ENCODE peak calls at places on chromosomes 12 and 14, in five cellular contexts. One of them, this sample, is unnamed.

GRCh38 chr12:49368240-49368600 is 958 bp downstream of the SPATS2 start:
- DNase-seq in Peyer's patch: no peak
- DNase-seq in sigmoid colon: no peak
- DNase-seq in HCT116: no peak
- DNase-seq in esophagus squamous epithelium: no peak
- DNase-seq in this sample: no peak

GRCh38 chr12:128844031-128844635 is 9.1 kb upstream of the GLT1D1 start:
- DNase-seq in Peyer's patch: no peak
- DNase-seq in sigmoid colon: no peak
- DNase-seq in HCT116: no peak
- DNase-seq in esophagus squamous epithelium: no peak
- DNase-seq in this sample: no peak

GRCh38 chr12:106429043-106429552 is 71.5 kb downstream of the POLR3B start:
- DNase-seq in Peyer's patch: no peak
- DNase-seq in sigmoid colon: no peak
- DNase-seq in HCT116: no peak
- DNase-seq in esophagus squamous epithelium: no peak
- DNase-seq in this sample: peak; percentile 10

GRCh38 chr12:79451988-79452387 is 238.8 kb downstream of the PAWR start:
- DNase-seq in Peyer's patch: peak; percentile 53
- DNase-seq in sigmoid colon: peak; percentile 85
- DNase-seq in HCT116: no peak
- DNase-seq in esophagus squamous epithelium: no peak
- DNase-seq in this sample: peak; percentile 59

GRCh38 chr12:28023156-28023887 is 50.8 kb upstream of the PTHLH start:
- DNase-seq in Peyer's patch: no peak
- DNase-seq in sigmoid colon: no peak
- DNase-seq in HCT116: peak; percentile 53
- DNase-seq in esophagus squamous epithelium: no peak
- DNase-seq in this sample: no peak

GRCh38 chr12:122030427-122030825 is 8.7 kb downstream of the BCL7A start:
- DNase-seq in Peyer's patch: no peak
- DNase-seq in sigmoid colon: no peak
- DNase-seq in HCT116: no peak
- DNase-seq in esophagus squamous epithelium: no peak
- DNase-seq in this sample: no peak

GRCh38 chr12:32051511-32052299 is 54.9 kb upstream of the BICD1 start:
- DNase-seq in Peyer's patch: no peak
- DNase-seq in sigmoid colon: no peak
- DNase-seq in HCT116: peak; percentile 48
- DNase-seq in esophagus squamous epithelium: no peak
- DNase-seq in this sample: no peak

GRCh38 chr12:2322554-2323120 is 269.9 kb downstream of the CACNA1C start:
- DNase-seq in Peyer's patch: no peak
- DNase-seq in sigmoid colon: no peak
- DNase-seq in HCT116: no peak
- DNase-seq in esophagus squamous epithelium: no peak
- DNase-seq in this sample: no peak

GRCh38 chr12:89156862-89157262 is 195.4 kb downstream of the DUSP6 start:
- DNase-seq in Peyer's patch: no peak
- DNase-seq in sigmoid colon: no peak
- DNase-seq in HCT116: no peak
- DNase-seq in esophagus squamous epithelium: no peak
- DNase-seq in this sample: no peak

GRCh38 chr12:13799574-13799973 is 181.8 kb downstream of the GRIN2B start:
- DNase-seq in Peyer's patch: no peak
- DNase-seq in sigmoid colon: no peak
- DNase-seq in HCT116: no peak
- DNase-seq in esophagus squamous epithelium: no peak
- DNase-seq in this sample: no peak

GRCh38 chr12:102374190-102374589 is 106.2 kb downstream of the IGF1 start:
- DNase-seq in Peyer's patch: no peak
- DNase-seq in sigmoid colon: no peak
- DNase-seq in HCT116: no peak
- DNase-seq in esophagus squamous epithelium: no peak
- DNase-seq in this sample: no peak

GRCh38 chr12:83389237-83389996 is 702.7 kb downstream of the TMTC2 start:
- DNase-seq in Peyer's patch: peak; percentile 51
- DNase-seq in sigmoid colon: no peak
- DNase-seq in HCT116: peak; percentile 18
- DNase-seq in esophagus squamous epithelium: no peak
- DNase-seq in this sample: peak; percentile 38

GRCh38 chr14:82403972-82404371 is 870.3 kb upstream of the SEL1L start:
- DNase-seq in Peyer's patch: no peak
- DNase-seq in sigmoid colon: no peak
- DNase-seq in HCT116: no peak
- DNase-seq in esophagus squamous epithelium: no peak
- DNase-seq in this sample: peak; percentile 71

GRCh38 chr12:31589896-31590729 is 823 bp downstream of the DENND5B start:
- DNase-seq in Peyer's patch: peak; percentile 87
- DNase-seq in sigmoid colon: peak; percentile 84
- DNase-seq in HCT116: peak; percentile 36
- DNase-seq in esophagus squamous epithelium: no peak
- DNase-seq in this sample: peak; percentile 65

GRCh38 chr12:27901959-27902358 is 70.6 kb downstream of the PTHLH start:
- DNase-seq in Peyer's patch: no peak
- DNase-seq in sigmoid colon: no peak
- DNase-seq in HCT116: no peak
- DNase-seq in esophagus squamous epithelium: no peak
- DNase-seq in this sample: no peak

GRCh38 chr12:42483534-42483857 is 106.0 kb downstream of the PRICKLE1 start:
- DNase-seq in Peyer's patch: peak; percentile 60
- DNase-seq in sigmoid colon: peak; percentile 69
- DNase-seq in HCT116: no peak
- DNase-seq in esophagus squamous epithelium: no peak
- DNase-seq in this sample: peak; percentile 48

GRCh38 chr12:120234643-120235368 is 30.7 kb downstream of the PXN start:
- DNase-seq in Peyer's patch: peak; percentile 88
- DNase-seq in sigmoid colon: peak; percentile 97
- DNase-seq in HCT116: peak; percentile 61
- DNase-seq in esophagus squamous epithelium: no peak
- DNase-seq in this sample: peak; percentile 97

GRCh38 chr14:36665887-36666415 is 4.3 kb downstream of the PAX9 start:
- DNase-seq in Peyer's patch: no peak
- DNase-seq in sigmoid colon: no peak
- DNase-seq in HCT116: no peak
- DNase-seq in esophagus squamous epithelium: no peak
- DNase-seq in this sample: no peak

GRCh38 chr14:76894308-76894707 is 68.1 kb downstream of the LRRC74A start:
- DNase-seq in Peyer's patch: no peak
- DNase-seq in sigmoid colon: no peak
- DNase-seq in HCT116: no peak
- DNase-seq in esophagus squamous epithelium: no peak
- DNase-seq in this sample: no peak

GRCh38 chr12:55585817-55586216 is 13.5 kb downstream of the OR2AP1 start:
- DNase-seq in Peyer's patch: no peak
- DNase-seq in sigmoid colon: no peak
- DNase-seq in HCT116: no peak
- DNase-seq in esophagus squamous epithelium: no peak
- DNase-seq in this sample: no peak

GRCh38 chr14:76968621-76969063 is 59.9 kb downstream of the IRF2BPL start:
- DNase-seq in Peyer's patch: no peak
- DNase-seq in sigmoid colon: no peak
- DNase-seq in HCT116: no peak
- DNase-seq in esophagus squamous epithelium: no peak
- DNase-seq in this sample: no peak

GRCh38 chr12:107057071-107057834 is 36.1 kb downstream of the CRY1 start:
- DNase-seq in Peyer's patch: no peak
- DNase-seq in sigmoid colon: no peak
- DNase-seq in HCT116: no peak
- DNase-seq in esophagus squamous epithelium: no peak
- DNase-seq in this sample: no peak

GRCh38 chr12:124318336-124319020 is 23.6 kb downstream of the RFLNA start:
- DNase-seq in Peyer's patch: no peak
- DNase-seq in sigmoid colon: no peak
- DNase-seq in HCT116: no peak
- DNase-seq in esophagus squamous epithelium: no peak
- DNase-seq in this sample: no peak

GRCh38 chr12:14959463-14959862 is 1.9 kb downstream of the ARHGDIB start:
- DNase-seq in Peyer's patch: no peak
- DNase-seq in sigmoid colon: no peak
- DNase-seq in HCT116: no peak
- DNase-seq in esophagus squamous epithelium: no peak
- DNase-seq in this sample: no peak

GRCh38 chr12:94614288-94614721 is 36.1 kb downstream of the TMCC3 start:
- DNase-seq in Peyer's patch: peak; percentile 32
- DNase-seq in sigmoid colon: no peak
- DNase-seq in HCT116: no peak
- DNase-seq in esophagus squamous epithelium: no peak
- DNase-seq in this sample: peak; percentile 14

GRCh38 chr12:25715147-25715546 is 162.1 kb upstream of the LMNTD1 start:
- DNase-seq in Peyer's patch: no peak
- DNase-seq in sigmoid colon: no peak
- DNase-seq in HCT116: no peak
- DNase-seq in esophagus squamous epithelium: no peak
- DNase-seq in this sample: no peak

GRCh38 chr12:124437621-124438414 is 129.6 kb downstream of the NCOR2 start:
- DNase-seq in Peyer's patch: no peak
- DNase-seq in sigmoid colon: no peak
- DNase-seq in HCT116: no peak
- DNase-seq in esophagus squamous epithelium: no peak
- DNase-seq in this sample: no peak

GRCh38 chr12:59708059-59708458 is 112.2 kb downstream of the SLC16A7 start:
- DNase-seq in Peyer's patch: no peak
- DNase-seq in sigmoid colon: no peak
- DNase-seq in HCT116: peak; percentile 1
- DNase-seq in esophagus squamous epithelium: no peak
- DNase-seq in this sample: no peak

GRCh38 chr14:95885866-95886265 is 9.2 kb downstream of the TUNAR start:
- DNase-seq in Peyer's patch: no peak
- DNase-seq in sigmoid colon: no peak
- DNase-seq in HCT116: no peak
- DNase-seq in esophagus squamous epithelium: no peak
- DNase-seq in this sample: peak; percentile 71

GRCh38 chr12:44155349-44155748 is 319.5 kb downstream of the TMEM117 start:
- DNase-seq in Peyer's patch: no peak
- DNase-seq in sigmoid colon: no peak
- DNase-seq in HCT116: no peak
- DNase-seq in esophagus squamous epithelium: no peak
- DNase-seq in this sample: no peak

GRCh38 chr12:31612819-31613218 is 21.9 kb upstream of the DENND5B start:
- DNase-seq in Peyer's patch: peak; percentile 9
- DNase-seq in sigmoid colon: no peak
- DNase-seq in HCT116: no peak
- DNase-seq in esophagus squamous epithelium: no peak
- DNase-seq in this sample: no peak

GRCh38 chr14:32693114-32693513 is 245.6 kb upstream of the NPAS3 start:
- DNase-seq in Peyer's patch: no peak
- DNase-seq in sigmoid colon: no peak
- DNase-seq in HCT116: no peak
- DNase-seq in esophagus squamous epithelium: no peak
- DNase-seq in this sample: peak; percentile 25

DNA sequence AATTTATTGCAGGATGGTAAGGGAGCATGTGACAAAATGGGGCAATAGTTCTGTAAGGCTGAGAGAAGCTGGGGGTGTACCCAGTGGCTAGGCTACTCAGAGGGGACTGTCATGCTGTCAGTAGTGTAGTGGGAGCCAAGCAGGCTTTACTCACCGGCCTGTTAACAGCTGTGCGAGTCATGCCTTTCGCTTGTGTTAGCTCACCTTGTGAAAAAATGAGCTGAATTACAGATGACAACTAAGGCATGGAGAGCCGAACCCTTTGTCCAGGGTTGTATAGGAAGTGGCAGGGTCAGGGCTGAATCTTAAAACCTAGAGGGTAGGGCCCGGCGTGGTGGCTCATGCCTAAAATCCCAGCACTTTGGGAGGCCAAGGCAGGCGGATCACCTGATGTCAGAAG is 37.9 kb downstream of the SH2B3 start:
- DNase-seq in Peyer's patch: peak; percentile 46
- DNase-seq in sigmoid colon: peak; percentile 61
- DNase-seq in HCT116: no peak
- DNase-seq in esophagus squamous epithelium: no peak
- DNase-seq in this sample: no peak
- H3K4me1 ChIP-seq in Peyer's patch: peaks cover 38% of the 10 kb centered on the region
- H3K4me1 ChIP-seq in sigmoid colon: peaks cover 41% of the 10 kb centered on the region
- H3K4me1 ChIP-seq in HCT116: peaks cover 7% of the 10 kb centered on the region
- H3K4me1 ChIP-seq in esophagus squamous epithelium: peaks cover 15% of the 10 kb centered on the region
- H3K4me1 ChIP-seq in this sample: peaks cover 11% of the 10 kb centered on the region

GRCh38 chr12:131734336-131735152 is 23.7 kb downstream of the SFSWAP start:
- DNase-seq in Peyer's patch: no peak
- DNase-seq in sigmoid colon: no peak
- DNase-seq in HCT116: no peak
- DNase-seq in esophagus squamous epithelium: no peak
- DNase-seq in this sample: no peak
- TF ChIP-seq POLR2A in Peyer's patch: no peak
- TF ChIP-seq POLR2A in sigmoid colon: no peak
- TF ChIP-seq POLR2A in HCT116: no peak
- TF ChIP-seq POLR2A in esophagus squamous epithelium: no peak
- TF ChIP-seq POLR2A in this sample: no peak

DNA sequence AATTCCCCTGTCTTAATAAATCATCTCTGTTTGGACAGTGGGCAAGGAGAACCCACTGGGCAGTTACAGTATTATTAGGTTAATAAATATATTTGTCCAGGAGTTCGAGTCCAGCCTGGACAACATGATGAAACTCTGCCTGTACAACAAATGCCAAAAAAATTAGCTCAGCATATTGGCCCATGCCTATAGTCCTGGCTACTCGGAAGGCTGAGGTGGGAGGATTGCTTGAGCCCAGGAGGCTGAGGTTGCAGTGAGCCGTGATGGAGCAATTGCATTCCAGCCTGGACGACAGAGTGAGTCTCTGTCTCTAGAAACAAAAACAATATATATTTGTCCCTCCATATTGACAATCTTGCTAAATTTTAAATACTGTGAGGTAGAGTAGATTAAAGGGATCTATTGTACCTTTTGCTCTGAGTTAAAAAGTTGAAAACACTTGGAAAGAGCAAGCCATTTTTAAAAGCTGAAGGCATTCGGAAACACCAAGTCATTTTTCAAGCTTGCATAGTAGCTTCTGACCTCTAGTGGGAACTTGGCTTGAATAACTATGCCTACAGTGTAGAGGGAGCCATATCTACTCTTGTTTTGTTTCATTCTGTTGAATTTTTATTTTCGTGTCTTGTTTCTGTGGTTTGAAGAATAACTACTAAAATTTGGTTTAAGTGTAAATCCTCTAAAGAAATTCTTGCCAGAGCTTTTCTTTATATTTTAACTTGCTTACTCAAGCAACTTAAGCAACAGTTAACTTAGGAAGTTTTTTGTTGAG is 14.6 kb upstream of the EEA1 start:
- DNase-seq in Peyer's patch: no peak
- DNase-seq in sigmoid colon: no peak
- DNase-seq in HCT116: no peak
- DNase-seq in esophagus squamous epithelium: no peak
- DNase-seq in this sample: no peak
- TF ChIP-seq CTCF in Peyer's patch: no peak
- TF ChIP-seq CTCF in sigmoid colon: no peak
- TF ChIP-seq CTCF in HCT116: peak; percentile 27
- TF ChIP-seq CTCF in esophagus squamous epithelium: no peak
- TF ChIP-seq CTCF in this sample: no peak

DNA sequence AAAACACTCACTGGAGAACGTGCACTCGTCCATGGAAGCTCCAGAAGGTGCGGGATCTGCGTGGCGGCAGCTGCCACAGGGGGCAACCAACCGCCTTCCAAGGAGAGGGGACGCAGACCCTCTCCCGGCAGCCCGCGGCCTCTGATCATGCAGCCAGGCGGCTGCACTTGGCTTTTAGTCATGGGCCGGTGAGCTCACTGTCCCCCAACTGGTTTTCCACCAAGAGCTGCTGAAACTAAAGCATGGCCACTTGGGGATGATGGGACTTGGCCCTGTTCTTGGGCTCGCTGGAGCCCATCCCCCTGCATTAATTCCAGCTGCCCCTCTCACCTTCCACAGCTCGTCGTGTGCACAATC is 39.1 kb downstream of the CCDC85C start:
- DNase-seq in Peyer's patch: no peak
- DNase-seq in sigmoid colon: no peak
- DNase-seq in HCT116: no peak
- DNase-seq in esophagus squamous epithelium: no peak
- DNase-seq in this sample: peak; percentile 79
- H3K4me1 ChIP-seq in Peyer's patch: no peaks in the 10 kb centered on the region
- H3K4me1 ChIP-seq in sigmoid colon: peaks cover 100% of the 10 kb centered on the region
- H3K4me1 ChIP-seq in HCT116: peaks cover 49% of the 10 kb centered on the region
- H3K4me1 ChIP-seq in esophagus squamous epithelium: peaks cover 69% of the 10 kb centered on the region
- H3K4me1 ChIP-seq in this sample: peaks cover 81% of the 10 kb centered on the region